ENCODE peak calls at places on chromosomes 11 and 22, in eight cellular contexts. One of them, this sample, is unnamed.

GRCh38 chr11:84958295-84958694 is 668.8 kb downstream of the DLG2 start:
- DNase-seq in left ventricle myocardium inferior: no peak
- DNase-seq in CD8-positive, alpha-beta memory T cell: no peak
- DNase-seq in adrenal gland: no peak
- DNase-seq in upper lobe of right lung: no peak
- DNase-seq in sigmoid colon: no peak
- DNase-seq in HAP-1: no peak
- DNase-seq in thoracic aorta: no peak
- DNase-seq in this sample: no peak

GRCh38 chr11:70398834-70399680 is 728 bp downstream of the CTTN start:
- DNase-seq in left ventricle myocardium inferior: no peak
- DNase-seq in CD8-positive, alpha-beta memory T cell: no peak
- DNase-seq in adrenal gland: peak; percentile 52
- DNase-seq in upper lobe of right lung: no peak
- DNase-seq in sigmoid colon: peak; percentile 72
- DNase-seq in HAP-1: no peak
- DNase-seq in thoracic aorta: no peak
- DNase-seq in this sample: no peak

GRCh38 chr11:985435-985834 is 51.1 kb downstream of the MUC6 start:
- DNase-seq in left ventricle myocardium inferior: no peak
- DNase-seq in CD8-positive, alpha-beta memory T cell: no peak
- DNase-seq in adrenal gland: no peak
- DNase-seq in upper lobe of right lung: peak; percentile 79
- DNase-seq in sigmoid colon: no peak
- DNase-seq in HAP-1: no peak
- DNase-seq in thoracic aorta: no peak
- DNase-seq in this sample: no peak

GRCh38 chr11:120121914-120122473 is 15.9 kb downstream of the TRIM29 start:
- DNase-seq in left ventricle myocardium inferior: no peak
- DNase-seq in CD8-positive, alpha-beta memory T cell: no peak
- DNase-seq in adrenal gland: no peak
- DNase-seq in upper lobe of right lung: peak; percentile 78
- DNase-seq in sigmoid colon: no peak
- DNase-seq in HAP-1: no peak
- DNase-seq in thoracic aorta: no peak
- DNase-seq in this sample: no peak

GRCh38 chr11:60122414-60123036 is 34.1 kb downstream of the MS4A2 start:
- DNase-seq in left ventricle myocardium inferior: no peak
- DNase-seq in CD8-positive, alpha-beta memory T cell: no peak
- DNase-seq in adrenal gland: no peak
- DNase-seq in upper lobe of right lung: no peak
- DNase-seq in sigmoid colon: no peak
- DNase-seq in HAP-1: no peak
- DNase-seq in thoracic aorta: no peak
- DNase-seq in this sample: no peak

GRCh38 chr22:19663821-19664325 is 50.4 kb upstream of the SEPTIN5 start:
- DNase-seq in left ventricle myocardium inferior: peak; percentile 71
- DNase-seq in CD8-positive, alpha-beta memory T cell: no peak
- DNase-seq in adrenal gland: peak; percentile 68
- DNase-seq in upper lobe of right lung: no peak
- DNase-seq in sigmoid colon: no peak
- DNase-seq in HAP-1: no peak
- DNase-seq in thoracic aorta: no peak
- DNase-seq in this sample: no peak

GRCh38 chr22:22565991-22566390 is 6.9 kb upstream of the PRAME start:
- DNase-seq in left ventricle myocardium inferior: no peak
- DNase-seq in CD8-positive, alpha-beta memory T cell: no peak
- DNase-seq in adrenal gland: no peak
- DNase-seq in upper lobe of right lung: no peak
- DNase-seq in sigmoid colon: no peak
- DNase-seq in HAP-1: no peak
- DNase-seq in thoracic aorta: no peak
- DNase-seq in this sample: no peak

GRCh38 chr11:69524291-69524882 is 42.9 kb downstream of the LINC01488 start:
- DNase-seq in left ventricle myocardium inferior: no peak
- DNase-seq in CD8-positive, alpha-beta memory T cell: no peak
- DNase-seq in adrenal gland: peak; percentile 5
- DNase-seq in upper lobe of right lung: peak; percentile 56
- DNase-seq in sigmoid colon: peak; percentile 55
- DNase-seq in HAP-1: no peak
- DNase-seq in thoracic aorta: no peak
- DNase-seq in this sample: no peak

GRCh38 chr22:17371446-17371845 is 2.2 kb downstream of the CECR2 start:
- DNase-seq in left ventricle myocardium inferior: no peak
- DNase-seq in CD8-positive, alpha-beta memory T cell: no peak
- DNase-seq in adrenal gland: no peak
- DNase-seq in upper lobe of right lung: no peak
- DNase-seq in sigmoid colon: no peak
- DNase-seq in HAP-1: no peak
- DNase-seq in thoracic aorta: no peak
- DNase-seq in this sample: no peak

GRCh38 chr11:65212226-65212801 is 30.6 kb downstream of the CAPN1 start:
- DNase-seq in left ventricle myocardium inferior: no peak
- DNase-seq in CD8-positive, alpha-beta memory T cell: no peak
- DNase-seq in adrenal gland: no peak
- DNase-seq in upper lobe of right lung: no peak
- DNase-seq in sigmoid colon: peak; percentile 60
- DNase-seq in HAP-1: no peak
- DNase-seq in thoracic aorta: no peak
- DNase-seq in this sample: no peak

GRCh38 chr11:124863137-124863825 is 2.0 kb upstream of the ROBO3 start:
- DNase-seq in left ventricle myocardium inferior: no peak
- DNase-seq in CD8-positive, alpha-beta memory T cell: no peak
- DNase-seq in adrenal gland: peak; percentile 75
- DNase-seq in upper lobe of right lung: peak; percentile 77
- DNase-seq in sigmoid colon: peak; percentile 70
- DNase-seq in HAP-1: no peak
- DNase-seq in thoracic aorta: no peak
- DNase-seq in this sample: no peak

GRCh38 chr22:32632650-32633049 is 158.0 kb downstream of the FBXO7 start:
- DNase-seq in left ventricle myocardium inferior: no peak
- DNase-seq in CD8-positive, alpha-beta memory T cell: no peak
- DNase-seq in adrenal gland: no peak
- DNase-seq in upper lobe of right lung: no peak
- DNase-seq in sigmoid colon: no peak
- DNase-seq in HAP-1: no peak
- DNase-seq in thoracic aorta: no peak
- DNase-seq in this sample: no peak

GRCh38 chr11:117663826-117664225 is 133.2 kb downstream of the DSCAML1 start:
- DNase-seq in left ventricle myocardium inferior: no peak
- DNase-seq in CD8-positive, alpha-beta memory T cell: no peak
- DNase-seq in adrenal gland: no peak
- DNase-seq in upper lobe of right lung: no peak
- DNase-seq in sigmoid colon: peak; percentile 67
- DNase-seq in HAP-1: no peak
- DNase-seq in thoracic aorta: no peak
- DNase-seq in this sample: no peak

GRCh38 chr22:20550851-20551744 is 43.7 kb downstream of the MED15 start:
- DNase-seq in left ventricle myocardium inferior: no peak
- DNase-seq in CD8-positive, alpha-beta memory T cell: peak; percentile 75
- DNase-seq in adrenal gland: peak; percentile 80
- DNase-seq in upper lobe of right lung: no peak
- DNase-seq in sigmoid colon: peak; percentile 83
- DNase-seq in HAP-1: no peak
- DNase-seq in thoracic aorta: no peak
- DNase-seq in this sample: peak; percentile 85

GRCh38 chr22:38032681-38033521 is 24.3 kb upstream of the PICK1 start:
- DNase-seq in left ventricle myocardium inferior: no peak
- DNase-seq in CD8-positive, alpha-beta memory T cell: no peak
- DNase-seq in adrenal gland: no peak
- DNase-seq in upper lobe of right lung: no peak
- DNase-seq in sigmoid colon: peak; percentile 77
- DNase-seq in HAP-1: no peak
- DNase-seq in thoracic aorta: no peak
- DNase-seq in this sample: no peak

GRCh38 chr11:12840871-12841516 is 166.8 kb downstream of the TEAD1 start:
- DNase-seq in left ventricle myocardium inferior: no peak
- DNase-seq in CD8-positive, alpha-beta memory T cell: no peak
- DNase-seq in adrenal gland: no peak
- DNase-seq in upper lobe of right lung: no peak
- DNase-seq in sigmoid colon: no peak
- DNase-seq in HAP-1: peak; percentile 61
- DNase-seq in thoracic aorta: no peak
- DNase-seq in this sample: no peak

GRCh38 chr11:131217313-131218297 is 152.8 kb upstream of the NTM start:
- DNase-seq in left ventricle myocardium inferior: no peak
- DNase-seq in CD8-positive, alpha-beta memory T cell: no peak
- DNase-seq in adrenal gland: no peak
- DNase-seq in upper lobe of right lung: no peak
- DNase-seq in sigmoid colon: no peak
- DNase-seq in HAP-1: no peak
- DNase-seq in thoracic aorta: no peak
- DNase-seq in this sample: no peak

GRCh38 chr11:114604886-114605285 is 9.3 kb upstream of the NXPE4 start:
- DNase-seq in left ventricle myocardium inferior: no peak
- DNase-seq in CD8-positive, alpha-beta memory T cell: no peak
- DNase-seq in adrenal gland: no peak
- DNase-seq in upper lobe of right lung: no peak
- DNase-seq in sigmoid colon: no peak
- DNase-seq in HAP-1: no peak
- DNase-seq in thoracic aorta: no peak
- DNase-seq in this sample: no peak
- H3K9me3 ChIP-seq in left ventricle myocardium inferior: peaks cover 22% of the 10 kb centered on the region
- H3K9me3 ChIP-seq in CD8-positive, alpha-beta memory T cell: no peaks in the 10 kb centered on the region
- H3K9me3 ChIP-seq in adrenal gland: no peaks in the 10 kb centered on the region
- H3K9me3 ChIP-seq in upper lobe of right lung: no peaks in the 10 kb centered on the region
- H3K9me3 ChIP-seq in sigmoid colon: no peaks in the 10 kb centered on the region
- H3K9me3 ChIP-seq in HAP-1: no peaks in the 10 kb centered on the region
- H3K9me3 ChIP-seq in thoracic aorta: no peaks in the 10 kb centered on the region
- H3K9me3 ChIP-seq in this sample: no peaks in the 10 kb centered on the region

DNA sequence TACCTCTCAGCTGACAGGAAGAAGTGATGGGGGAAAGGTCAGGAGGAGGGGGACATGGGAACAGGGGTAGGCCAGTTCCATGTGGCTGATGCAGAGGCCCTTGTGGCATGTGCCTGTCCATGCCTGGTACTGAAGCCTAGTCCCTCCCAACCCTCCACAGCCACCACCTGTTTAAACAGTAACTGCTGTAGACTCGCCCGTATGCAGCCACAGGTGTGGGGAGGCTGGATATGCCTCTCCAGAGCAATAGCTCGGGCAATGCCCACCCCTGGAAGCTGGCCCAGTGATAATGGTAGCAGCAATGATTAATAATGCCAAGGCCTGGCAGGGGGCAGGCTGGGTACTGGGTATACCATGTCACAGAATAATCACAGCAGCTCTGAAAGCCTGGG is 2.3 kb downstream of the SMTN start:
- DNase-seq in left ventricle myocardium inferior: no peak
- DNase-seq in CD8-positive, alpha-beta memory T cell: no peak
- DNase-seq in adrenal gland: no peak
- DNase-seq in upper lobe of right lung: no peak
- DNase-seq in sigmoid colon: no peak
- DNase-seq in HAP-1: no peak
- DNase-seq in thoracic aorta: no peak
- DNase-seq in this sample: no peak
- H3K4me3 ChIP-seq in left ventricle myocardium inferior: peak overlapping the region; percentile 89
- H3K4me3 ChIP-seq in CD8-positive, alpha-beta memory T cell: no peak overlapping the region
- H3K4me3 ChIP-seq in adrenal gland: no peak overlapping the region
- H3K4me3 ChIP-seq in upper lobe of right lung: peak overlapping the region; percentile 91
- H3K4me3 ChIP-seq in sigmoid colon: peak overlapping the region; percentile 80
- H3K4me3 ChIP-seq in HAP-1: peak overlapping the region; percentile 76
- H3K4me3 ChIP-seq in thoracic aorta: peak overlapping the region; percentile 76
- H3K4me3 ChIP-seq in this sample: peak overlapping the region; percentile 89

GRCh38 chr11:46117842-46118241 is 3.4 kb downstream of the PHF21A start:
- DNase-seq in left ventricle myocardium inferior: no peak
- DNase-seq in CD8-positive, alpha-beta memory T cell: no peak
- DNase-seq in adrenal gland: no peak
- DNase-seq in upper lobe of right lung: no peak
- DNase-seq in sigmoid colon: no peak
- DNase-seq in HAP-1: no peak
- DNase-seq in thoracic aorta: no peak
- DNase-seq in this sample: no peak
- H3K4me1 ChIP-seq in left ventricle myocardium inferior: peaks cover 86% of the 10 kb centered on the region
- H3K4me1 ChIP-seq in CD8-positive, alpha-beta memory T cell: peaks cover 35% of the 10 kb centered on the region
- H3K4me1 ChIP-seq in adrenal gland: peaks cover 25% of the 10 kb centered on the region
- H3K4me1 ChIP-seq in upper lobe of right lung: peaks cover 57% of the 10 kb centered on the region
- H3K4me1 ChIP-seq in sigmoid colon: peaks cover 64% of the 10 kb centered on the region
- H3K4me1 ChIP-seq in HAP-1: peaks cover 35% of the 10 kb centered on the region
- H3K4me1 ChIP-seq in thoracic aorta: peaks cover 30% of the 10 kb centered on the region
- H3K4me1 ChIP-seq in this sample: no peaks in the 10 kb centered on the region

DNA sequence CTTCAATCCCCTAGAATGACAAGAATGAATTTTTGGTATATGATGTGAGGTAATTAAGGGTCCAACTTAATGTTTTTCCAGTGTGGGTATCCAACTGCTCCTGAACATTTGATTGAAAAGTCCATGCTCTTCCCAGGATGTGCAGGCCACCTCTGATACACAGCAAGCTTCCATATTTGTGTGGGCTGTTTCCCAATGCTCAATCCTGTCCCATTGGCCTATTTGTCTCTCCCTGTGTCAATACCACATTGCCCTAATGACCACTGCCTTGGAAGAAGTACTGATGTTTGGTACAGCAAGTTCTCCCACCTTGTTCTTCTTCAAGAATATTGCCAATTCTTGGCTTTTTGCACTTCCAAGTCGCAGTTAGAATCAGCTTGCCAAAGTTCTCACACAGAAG is 42.9 kb downstream of the KCNQ1OT1 start:
- DNase-seq in left ventricle myocardium inferior: no peak
- DNase-seq in CD8-positive, alpha-beta memory T cell: no peak
- DNase-seq in adrenal gland: no peak
- DNase-seq in upper lobe of right lung: no peak
- DNase-seq in sigmoid colon: no peak
- DNase-seq in HAP-1: no peak
- DNase-seq in thoracic aorta: no peak
- DNase-seq in this sample: no peak
- H3K9me3 ChIP-seq in left ventricle myocardium inferior: peaks cover 99% of the 10 kb centered on the region
- H3K9me3 ChIP-seq in CD8-positive, alpha-beta memory T cell: no peaks in the 10 kb centered on the region
- H3K9me3 ChIP-seq in adrenal gland: no peaks in the 10 kb centered on the region
- H3K9me3 ChIP-seq in upper lobe of right lung: peaks cover 13% of the 10 kb centered on the region
- H3K9me3 ChIP-seq in sigmoid colon: peaks cover 22% of the 10 kb centered on the region
- H3K9me3 ChIP-seq in HAP-1: no peaks in the 10 kb centered on the region
- H3K9me3 ChIP-seq in thoracic aorta: peaks cover 25% of the 10 kb centered on the region
- H3K9me3 ChIP-seq in this sample: peaks cover 3% of the 10 kb centered on the region

This sample was measured in ascending aorta.